ENCODE peak calls at places on chromosome 1, in eight cellular contexts. G is activated CD4-positive, alpha-beta T cell treated with anti-CD3 and anti-CD28 coated beads, Interleukin-2, amount 50 U/mL, for 1 hour; P is tibial artery; W is activated CD4-positive, CD25-positive, alpha-beta regulatory T cell treated with anti-CD3 and anti-CD28 coated beads, Interleukin-2, amount 50 U/mL, for 72 hours; L is CD4-positive, alpha-beta T cell; Q is NCI-H1694 treated with DMSO at 0.1 percent for 48 hours; O is ovary; S is adrenal gland. Z is an unnamed sample.

GRCh38 chr1:233945573-233945972 is 41.1 kb downstream of the SLC35F3 start:
- DNase-seq in S (no peak), G (no peak), L (no peak), Q (no peak), O (no peak), W (no peak), P (no peak), Z (no peak)

GRCh38 chr1:6962956-6963915 is 178.0 kb downstream of the CAMTA1 start:
- DNase-seq in S (peak; percentile 91), Q (no peak), G (peak; percentile 23), O (peak; percentile 63), W (peak; percentile 72), P (no peak), L (peak; percentile 16), Z (peak; percentile 58)

GRCh38 chr1:204323887-204324286 is 35.8 kb downstream of the PLEKHA6 start:
- DNase-seq in P (no peak), G (no peak), W (no peak), L (no peak), O (no peak), S (peak; percentile 35), Q (no peak), Z (no peak)

GRCh38 chr1:31802190-31803150 is 13.4 kb downstream of the SPOCD1 start:
- DNase-seq in L (no peak), W (no peak), S (no peak), O (no peak), G (no peak), P (no peak), Q (no peak), Z (no peak)

GRCh38 chr1:87246436-87246835 is 82.2 kb upstream of the LMO4 start:
- DNase-seq in Q (no peak), P (no peak), W (no peak), L (no peak), G (no peak), O (no peak), S (no peak), Z (no peak)

GRCh38 chr1:36994294-36994693 is 40.0 kb downstream of the GRIK3 start:
- DNase-seq in P (no peak), O (no peak), S (no peak), G (no peak), W (no peak), Q (no peak), L (no peak), Z (no peak)

GRCh38 chr1:153535664-153536585 is at the start of gene S100A6:
- DNase-seq in P (peak; percentile 96), L (peak; percentile 74), Q (no peak), S (peak; percentile 81), W (peak; percentile 75), O (peak; percentile 85), G (peak; percentile 77), Z (peak; percentile 87)

GRCh38 chr1:32351859-32352745 is 10.2 kb downstream of the FAM229A start:
- DNase-seq in L (no peak), Q (no peak), P (peak; percentile 79), O (peak; percentile 82), G (no peak), W (no peak), S (peak; percentile 59), Z (peak; percentile 52)

GRCh38 chr1:76070538-76070937 is 4.0 kb upstream of the ST6GALNAC3 start:
- DNase-seq in S (no peak), G (no peak), L (no peak), W (no peak), O (no peak), Q (no peak), P (no peak), Z (no peak)

GRCh38 chr1:10909697-10910489 is 102.6 kb upstream of the TARDBP start:
- DNase-seq in O (peak; percentile 15), G (peak; percentile 77), S (peak; percentile 34), W (peak; percentile 71), Q (no peak), P (no peak), L (peak; percentile 64), Z (peak; percentile 58)

GRCh38 chr1:59355361-59355760 is 58.5 kb downstream of the FGGY start:
- DNase-seq in G (no peak), W (no peak), Q (no peak), L (no peak), P (no peak), O (no peak), S (no peak), Z (no peak)

GRCh38 chr1:153549741-153550397 is 811 bp upstream of the S100A3 start:
- DNase-seq in S (peak; percentile 7), Q (no peak), L (no peak), P (peak; percentile 63), W (peak; percentile 25), G (no peak), O (no peak), Z (no peak)

GRCh38 chr1:1624443-1625403 is 7.2 kb upstream of the MMP23B start:
- DNase-seq in G (no peak), P (no peak), L (no peak), W (no peak), Q (peak; percentile 40), O (no peak), S (no peak), Z (peak; percentile 76)

GRCh38 chr1:167095368-167095767 is 1.5 kb downstream of the STYXL2 start:
- DNase-seq in W (no peak), O (no peak), L (no peak), G (no peak), P (no peak), Q (no peak), S (no peak), Z (no peak)

GRCh38 chr1:86640161-86640560 is 64.2 kb upstream of the SH3GLB1 start:
- DNase-seq in O (no peak), S (no peak), P (no peak), Q (no peak), L (no peak), G (no peak), W (no peak), Z (no peak)

GRCh38 chr1:94734963-94735899 is 84.9 kb upstream of the SLC44A3 start:
- DNase-seq in P (no peak), L (no peak), S (peak; percentile 71), O (peak; percentile 60), W (no peak), Q (no peak), G (no peak), Z (peak; percentile 29)

GRCh38 chr1:118982816-118983557 is 5.2 kb downstream of the TBX15 start:
- DNase-seq in Q (no peak), O (no peak), P (peak; percentile 66), L (no peak), S (no peak), W (no peak), G (no peak), Z (no peak)

GRCh38 chr1:229888561-229889001 is 178.5 kb upstream of the GALNT2 start:
- DNase-seq in S (no peak), P (no peak), G (no peak), L (no peak), Q (no peak), O (no peak), W (no peak), Z (no peak)

GRCh38 chr1:186985889-186986491 is 157.2 kb downstream of the PLA2G4A start:
- DNase-seq in G (no peak), S (no peak), O (no peak), P (no peak), W (no peak), Q (peak; percentile 61), L (no peak), Z (peak; percentile 10)

GRCh38 chr1:50774759-50775351 is 185.2 kb downstream of the FAF1 start:
- DNase-seq in W (no peak), O (no peak), P (no peak), G (no peak), Q (peak; percentile 74), L (no peak), S (peak; percentile 12), Z (no peak)

GRCh38 chr1:78222962-78223358 is 177.2 kb downstream of the GIPC2 start:
- DNase-seq in L (no peak), W (no peak), P (no peak), O (no peak), S (no peak), G (no peak), Q (no peak), Z (no peak)

GRCh38 chr1:112563341-112563740 is 54.6 kb downstream of the WNT2B start:
- DNase-seq in L (no peak), P (no peak), S (no peak), G (no peak), Q (no peak), O (no peak), W (no peak), Z (no peak)

GRCh38 chr1:25065246-25066238 is 135.5 kb upstream of the RUNX3 start:
- DNase-seq in O (no peak), W (peak; percentile 25), P (no peak), S (no peak), Q (no peak), G (no peak), L (no peak), Z (peak; percentile 19)

GRCh38 chr1:91161166-91161565 is 139.3 kb upstream of the ZNF644 start:
- DNase-seq in W (no peak), P (no peak), O (no peak), L (no peak), Q (no peak), S (no peak), G (no peak), Z (no peak)

GRCh38 chr1:25979210-25979609 is 18.7 kb downstream of the PAFAH2 start:
- DNase-seq in S (no peak), O (no peak), Q (no peak), G (no peak), P (no peak), L (no peak), W (no peak), Z (no peak)

GRCh38 chr1:64675718-64676345 is 69.0 kb upstream of the RAVER2 start:
- DNase-seq in S (no peak), L (no peak), W (no peak), Q (peak; percentile 15), G (no peak), O (no peak), P (no peak), Z (no peak)

GRCh38 chr1:91803847-91804545 is 82.0 kb downstream of the TGFBR3 start:
- DNase-seq in Q (no peak), O (no peak), W (peak; percentile 52), S (peak; percentile 53), L (peak; percentile 59), G (peak; percentile 68), P (no peak), Z (no peak)

GRCh38 chr1:12021616-12022015 is 2.3 kb downstream of the MIIP start:
- DNase-seq in O (no peak), G (no peak), P (no peak), S (no peak), L (no peak), Q (no peak), W (no peak), Z (no peak)

Z was measured in heart right ventricle.